ENCODE peak calls at places on chromosomes 13 and 19, in four cellular contexts. Y is CD8-positive, alpha-beta T cell; K is CD4-positive, alpha-beta T cell; O is heart right ventricle. U is an unnamed sample.

GRCh38 chr19:47280183-47280797 is 5.6 kb downstream of the INAFM1 start:
- DNase-seq in K (peak), O (no peak), Y (no peak), U (no peak)

GRCh38 chr19:33193864-33194362 is at the start of gene LRP3:
- DNase-seq in Y (no peak), K (no peak), O (peak), U (no peak)

GRCh38 chr19:40570313-40571004 is 6.2 kb upstream of the SHKBP1 start:
- DNase-seq in Y (peak), K (peak), O (peak), U (peak)

GRCh38 chr13:62360609-62361008 is 945.0 kb upstream of the PCDH20 start:
- DNase-seq in K (no peak), Y (no peak), O (no peak), U (no peak)

GRCh38 chr13:111474136-111475002 is 153.9 kb downstream of the TEX29 start:
- DNase-seq in K (no peak), Y (peak), O (no peak), U (peak)

GRCh38 chr13:31807090-31807541 is 67.8 kb downstream of the RXFP2 start:
- DNase-seq in O (no peak), Y (no peak), K (peak), U (no peak)

GRCh38 chr19:45469835-45470146 is 2.0 kb downstream of the FOSB start:
- DNase-seq in O (no peak), Y (no peak), K (no peak), U (peak)

GRCh38 chr13:77740931-77741586 is 43.6 kb downstream of the SLAIN1 start:
- DNase-seq in O (no peak), Y (no peak), K (no peak), U (no peak)

GRCh38 chr19:31347356-31347755 is 1.9 kb downstream of the TSHZ3 start:
- DNase-seq in Y (no peak), K (no peak), O (no peak), U (no peak)

GRCh38 chr13:102610296-102610895 is 13.6 kb downstream of the TPP2 start:
- DNase-seq in O (no peak), K (no peak), Y (no peak), U (no peak)

GRCh38 chr13:30446122-30446500 is 19.6 kb downstream of the HMGB1 start:
- DNase-seq in Y (no peak), K (no peak), O (no peak), U (no peak)

GRCh38 chr13:100106005-100106404 is 17.1 kb downstream of the PCCA start:
- DNase-seq in Y (no peak), O (no peak), K (no peak), U (no peak)

GRCh38 chr13:93819331-93819730 is 592.7 kb downstream of the GPC6 start:
- DNase-seq in Y (no peak), K (no peak), O (no peak), U (no peak)

GRCh38 chr13:32627793-32628192 is 41.5 kb downstream of the PDS5B start:
- DNase-seq in O (no peak), K (no peak), Y (no peak), U (no peak)

GRCh38 chr13:43077906-43078305 is 54.5 kb downstream of the DNAJC15 start:
- DNase-seq in K (no peak), Y (no peak), O (no peak), U (no peak)

GRCh38 chr13:44816701-44817684 is 172.3 kb downstream of the NUFIP1 start:
- DNase-seq in Y (no peak), K (no peak), O (no peak), U (no peak)

GRCh38 chr19:54121259-54121658 is 5.7 kb downstream of the PRPF31 start:
- DNase-seq in Y (no peak), O (no peak), K (no peak), U (no peak)

GRCh38 chr13:33109801-33110200 is 93.6 kb downstream of the KL start:
- DNase-seq in K (no peak), Y (no peak), O (no peak), U (peak)

GRCh38 chr13:39273953-39274352 is 235.7 kb downstream of the NHLRC3 start:
- DNase-seq in Y (no peak), K (no peak), O (no peak), U (peak)

GRCh38 chr19:13934785-13935109 is 3.5 kb downstream of the PODNL1 start:
- DNase-seq in K (no peak), Y (no peak), O (no peak), U (no peak)

GRCh38 chr13:94667190-94667589 is 45.2 kb downstream of the SOX21 start:
- DNase-seq in Y (no peak), O (no peak), K (no peak), U (no peak)

GRCh38 chr19:56111601-56112312 is 9.3 kb downstream of the ZNF787 start:
- DNase-seq in K (no peak), O (peak), Y (peak), U (peak)

GRCh38 chr19:46441775-46442332 is 13.1 kb upstream of the PNMA8C start:
- DNase-seq in K (no peak), Y (no peak), O (no peak), U (no peak)

GRCh38 chr19:40443930-40444180 is 280 bp downstream of the SERTAD3 start:
- DNase-seq in O (no peak), Y (no peak), K (no peak), U (no peak)

GRCh38 chr19:33905937-33906577 is 109.4 kb downstream of the KCTD15 start:
- DNase-seq in O (peak), Y (no peak), K (no peak), U (peak)

GRCh38 chr13:95509521-95510315 is 42.8 kb upstream of the CLDN10 start:
- DNase-seq in Y (no peak), O (no peak), K (no peak), U (no peak)

GRCh38 chr13:64912141-64912540 is 2318.0 kb downstream of the PCDH9 start:
- DNase-seq in O (no peak), K (no peak), Y (no peak), U (no peak)

DNA sequence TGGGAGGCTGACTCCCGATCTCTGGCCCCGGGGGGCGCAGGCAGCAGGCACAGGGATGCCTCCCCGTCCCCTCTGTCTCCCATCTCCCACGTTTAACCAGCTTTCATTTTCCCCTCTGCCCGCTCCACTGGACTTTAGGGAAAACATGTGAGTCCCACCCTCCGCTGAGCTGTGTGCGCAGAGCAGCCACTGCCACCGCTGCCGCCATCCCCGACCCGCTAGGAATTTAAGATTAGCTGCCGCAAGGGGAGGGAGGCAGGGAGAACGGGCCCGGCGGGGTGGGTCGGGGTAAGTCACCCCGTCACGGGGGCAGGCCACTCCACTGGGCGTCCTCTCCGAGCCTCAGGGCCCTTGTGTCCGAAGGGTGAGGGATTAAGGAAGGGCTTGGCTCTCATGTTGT is 15.5 kb downstream of the KCNN1 start:
- DNase-seq in Y (no peak), O (no peak), K (no peak), U (no peak)
- TF ChIP-seq CTCF in Y (no peak), O (no peak), K (no peak), U (no peak)

GRCh38 chr13:82477436-82477835 is 1404.8 kb downstream of the SLITRK1 start:
- DNase-seq in O (no peak), Y (no peak), K (no peak), U (no peak)

DNA sequence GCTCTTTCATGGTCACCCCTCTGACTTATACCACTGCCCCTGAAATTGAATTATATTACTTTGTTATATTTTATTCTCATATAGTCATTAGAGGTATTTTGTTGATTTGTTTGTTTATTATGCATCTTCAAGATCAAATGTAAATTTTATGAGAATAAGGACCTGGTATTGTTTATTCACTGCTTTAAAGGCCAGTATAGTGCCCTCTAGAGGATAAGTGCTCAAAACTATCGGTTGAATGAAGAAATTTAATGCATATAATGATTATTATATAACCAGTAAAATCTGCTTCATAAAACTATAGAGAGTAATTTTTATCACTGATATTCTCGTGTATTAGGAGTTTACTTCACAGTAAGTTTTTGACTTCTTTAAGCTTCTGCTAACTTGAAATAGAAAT is 1401.9 kb downstream of the SLITRK1 start:
- DNase-seq in K (no peak), O (no peak), Y (no peak), U (no peak)
- TF ChIP-seq CTCF in K (no peak), O (no peak), Y (no peak), U (no peak)

GRCh38 chr13:19959831-19960672 is 1.5 kb downstream of the ZMYM2 start:
- DNase-seq in O (peak), K (peak), Y (peak), U (peak)

GRCh38 chr13:19958119-19959111 is at the start of gene ZMYM2:
- DNase-seq in K (peak), Y (peak), O (peak), U (peak)

GRCh38 chr13:19960673-19961015 is 2.1 kb downstream of the ZMYM2 start:
- DNase-seq in K (no peak), Y (no peak), O (no peak), U (peak)

GRCh38 chr13:19957320-19958118 is 1.0 kb upstream of the ZMYM2 start:
- DNase-seq in Y (peak), O (peak), K (peak), U (peak)

GRCh38 chr13:19959141-19959830 is 759 bp downstream of the ZMYM2 start:
- DNase-seq in O (peak), K (peak), Y (peak), U (peak)
- TF ChIP-seq CTCF in O (peak), K (no peak), Y (no peak), U (no peak)

DNA sequence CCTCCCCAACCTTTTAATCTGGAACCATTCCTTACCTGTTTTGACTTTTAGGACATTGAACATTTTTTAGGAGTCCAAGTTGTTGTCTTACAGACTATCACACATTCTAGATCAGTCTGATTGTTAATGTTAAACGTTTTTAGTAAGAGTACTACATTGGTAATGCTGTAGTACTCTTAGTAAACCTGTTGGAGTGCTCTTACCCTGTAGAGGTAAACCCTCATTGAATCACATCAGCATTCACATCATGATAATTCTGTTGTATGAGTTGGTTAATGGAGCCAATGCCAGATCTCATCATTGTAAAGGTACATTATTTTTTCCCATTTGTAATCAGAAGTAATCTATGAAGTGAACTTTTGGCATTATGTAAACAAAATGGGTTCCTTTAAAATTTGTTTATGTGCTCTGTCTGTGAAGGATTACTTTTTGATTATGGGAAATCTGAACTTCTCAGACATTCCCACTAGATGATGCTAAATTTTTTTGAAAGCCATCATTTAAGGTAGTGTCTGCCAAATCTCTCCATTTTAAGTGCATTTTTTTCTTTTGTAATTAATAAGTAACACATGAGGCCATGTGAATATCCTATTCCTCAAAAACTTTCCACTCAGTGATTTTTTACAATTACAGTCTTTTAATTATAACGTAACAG is 55.2 kb downstream of the VWA8 start:
- DNase-seq in K (no peak), O (no peak), Y (no peak), U (peak)
- TF ChIP-seq CTCF in K (peak), O (peak), Y (peak), U (peak)

DNA sequence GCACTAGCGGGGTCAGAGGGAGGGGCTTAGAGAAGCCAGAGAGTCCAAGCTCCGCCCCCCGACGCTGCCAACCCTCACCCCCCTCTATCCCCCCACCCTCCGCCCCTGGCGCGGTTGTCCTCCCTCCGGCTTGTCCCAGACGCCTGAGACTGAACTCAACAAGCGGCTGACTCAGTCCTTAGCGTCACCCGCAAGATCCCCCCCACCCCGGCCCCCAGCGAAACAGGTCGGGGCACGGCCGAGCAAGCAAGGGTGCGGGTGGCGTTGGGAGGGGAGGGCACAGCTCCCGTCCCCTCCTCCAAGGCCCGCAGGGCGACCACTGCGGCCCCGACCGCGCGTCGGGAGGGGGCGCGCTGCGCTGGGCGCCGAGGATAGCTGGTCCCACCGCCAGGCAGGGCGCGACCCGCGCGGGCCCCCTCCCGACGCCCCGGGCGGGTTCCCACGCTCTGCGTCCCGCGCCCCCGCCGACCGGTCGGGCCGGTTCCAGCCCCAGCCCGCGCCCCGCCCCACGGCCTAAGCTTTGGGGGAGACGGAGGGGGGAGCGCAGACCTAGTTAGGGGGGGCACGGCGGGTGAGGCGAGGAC is 5.3 kb downstream of the NOTCH3 start:
- DNase-seq in O (peak), Y (no peak), K (no peak), U (no peak)
- TF ChIP-seq CTCF in O (peak), Y (no peak), K (no peak), U (no peak)

DNA sequence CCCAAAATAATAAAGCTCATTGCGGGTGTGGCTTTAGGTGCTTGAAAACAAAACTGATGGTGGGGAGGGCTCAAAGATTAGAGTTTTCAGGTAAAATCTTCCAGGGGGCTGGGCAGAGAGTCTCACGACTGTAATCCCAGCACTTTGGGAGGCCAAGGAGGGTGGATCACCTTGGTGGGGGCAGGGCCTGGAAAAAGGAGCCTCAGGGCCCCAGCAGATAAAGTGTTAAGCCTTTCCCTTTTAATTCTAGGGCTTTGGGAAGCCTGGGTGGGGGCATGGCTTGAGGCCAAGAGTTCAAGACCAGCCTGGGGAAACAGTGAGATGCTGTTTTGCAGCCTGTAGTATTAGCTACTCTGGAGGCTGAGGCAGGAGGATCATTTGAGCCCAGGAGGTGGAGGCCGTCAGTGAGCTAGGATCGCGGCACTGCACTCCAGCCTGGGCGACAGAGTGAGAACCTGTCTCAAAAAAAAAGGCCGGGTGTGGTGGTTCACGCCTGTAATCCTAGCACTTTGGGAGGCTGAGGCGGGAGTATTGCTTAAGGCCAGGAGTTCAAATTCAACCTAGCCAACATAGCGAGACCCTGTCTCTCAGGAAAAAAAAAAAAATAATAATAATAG is 1.7 kb downstream of the IRGQ start:
- DNase-seq in O (no peak), Y (no peak), K (no peak), U (no peak)
- TF ChIP-seq CTCF in O (no peak), Y (no peak), K (no peak), U (no peak)

DNA sequence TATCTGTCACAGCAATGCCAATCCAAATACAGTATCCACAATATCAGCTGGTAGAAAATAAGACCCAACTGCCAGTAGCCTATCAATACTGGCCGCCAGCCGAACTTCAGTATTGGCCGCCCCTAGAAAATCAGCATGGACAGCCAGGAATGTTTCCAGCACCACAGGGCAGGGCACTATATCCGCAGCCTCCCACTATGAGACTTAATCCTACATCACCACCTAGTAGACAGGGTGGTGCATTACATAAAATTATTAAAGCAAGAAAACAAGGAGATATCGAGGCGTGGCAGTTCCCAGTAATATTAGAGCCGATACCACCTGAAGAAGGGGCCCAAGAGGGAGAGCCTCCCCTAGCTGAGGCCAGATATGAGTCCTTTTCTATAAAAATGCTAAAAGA is 111.3 kb downstream of the ZNF486 start:
- DNase-seq in K (no peak), Y (no peak), O (no peak), U (peak)
- TF ChIP-seq CTCF in K (no peak), Y (no peak), O (no peak), U (peak)

GRCh38 chr19:3743486-3743885 is 18.0 kb downstream of the APBA3 start:
- DNase-seq in K (no peak), Y (no peak), O (no peak), U (no peak)
- TF ChIP-seq CTCF in K (no peak), Y (no peak), O (no peak), U (no peak)

GRCh38 chr13:59279024-59279423 is 884.7 kb downstream of the DIAPH3 start:
- DNase-seq in K (no peak), Y (no peak), O (no peak), U (no peak)
- TF ChIP-seq CTCF in K (no peak), Y (no peak), O (no peak), U (no peak)